ENCODE peak calls at places on chromosomes 3 and 15, in five cellular contexts. Y, X, R, P and E are unnamed samples.

GRCh38 chr3:77254967-77255831 is 215.3 kb downstream of the ROBO2 start:
- DNase-seq in Y (no peak), X (no peak), R (peak; percentile 51), P (peak; percentile 69), E (no peak)

GRCh38 chr15:96699871-96700401 is 369.4 kb downstream of the NR2F2 start:
- DNase-seq in P (no peak), Y (no peak), R (no peak), X (no peak), E (no peak)

GRCh38 chr3:61913657-61914056 is 352.3 kb downstream of the PTPRG start:
- DNase-seq in Y (no peak), P (no peak), R (no peak), X (no peak), E (no peak)

GRCh38 chr15:33985287-33985686 is 17.0 kb downstream of the CHRM5 start:
- DNase-seq in Y (no peak), R (no peak), P (peak; percentile 90), X (no peak), E (no peak)

GRCh38 chr15:33284336-33284735 is 26.4 kb upstream of the RYR3 start:
- DNase-seq in Y (no peak), P (no peak), R (no peak), X (no peak), E (no peak)

GRCh38 chr3:152202976-152203626 is 65.6 kb upstream of the MBNL1 start:
- DNase-seq in R (no peak), X (no peak), P (no peak), Y (no peak), E (no peak)

GRCh38 chr15:80730931-80731330 is 35.8 kb downstream of the ABHD17C start:
- DNase-seq in X (no peak), R (no peak), P (no peak), Y (no peak), E (no peak)

GRCh38 chr3:46659285-46659684 is 34.2 kb downstream of the ALS2CL start:
- DNase-seq in R (no peak), P (no peak), X (no peak), Y (no peak), E (peak; percentile 40)

GRCh38 chr15:35440265-35440664 is 105.7 kb downstream of the DPH6 start:
- DNase-seq in Y (no peak), P (no peak), R (no peak), X (no peak), E (no peak)

GRCh38 chr15:28274211-28274610 is 47.8 kb downstream of the HERC2 start:
- DNase-seq in X (no peak), Y (no peak), P (no peak), R (no peak), E (no peak)

GRCh38 chr15:42933886-42934667 is 13.5 kb upstream of the TTBK2 start:
- DNase-seq in X (no peak), P (peak; percentile 53), R (no peak), Y (no peak), E (no peak)

GRCh38 chr3:54954019-54954418 is 26.2 kb upstream of the LRTM1 start:
- DNase-seq in X (no peak), P (peak; percentile 92), Y (no peak), R (no peak), E (no peak)

GRCh38 chr3:294096-294495 is 97.5 kb downstream of the CHL1 start:
- DNase-seq in P (no peak), X (no peak), R (no peak), Y (no peak), E (no peak)

GRCh38 chr3:108102420-108103039 is 11.7 kb upstream of the CD47 start:
- DNase-seq in R (no peak), P (no peak), Y (no peak), X (no peak), E (no peak)

GRCh38 chr3:196207159-196207832 is 3.9 kb downstream of the ZDHHC19 start:
- DNase-seq in Y (no peak), R (no peak), X (no peak), P (no peak), E (peak; percentile 61)

GRCh38 chr15:48040166-48040817 is 80.5 kb upstream of the SLC24A5 start:
- DNase-seq in Y (no peak), X (no peak), R (no peak), P (peak; percentile 9), E (no peak)

GRCh38 chr3:153291052-153291689 is 129.1 kb downstream of the RAP2B start:
- DNase-seq in P (no peak), X (no peak), R (no peak), Y (no peak), E (no peak)

GRCh38 chr15:40328176-40328575 is 4.7 kb downstream of the INAFM2 start:
- DNase-seq in X (no peak), P (peak; percentile 74), R (no peak), Y (no peak), E (no peak)

GRCh38 chr3:165669967-165670366 is 167.3 kb downstream of the BCHE start:
- DNase-seq in X (no peak), R (no peak), Y (no peak), P (no peak), E (no peak)

GRCh38 chr3:128620268-128620691 is 30.3 kb downstream of the RPN1 start:
- DNase-seq in P (no peak), X (peak; percentile 84), R (no peak), Y (peak; percentile 40), E (no peak)

GRCh38 chr15:42037650-42038049 is 16.8 kb upstream of the PLA2G4E start:
- DNase-seq in Y (no peak), R (peak; percentile 40), P (no peak), X (peak; percentile 85), E (peak; percentile 73)

GRCh38 chr3:57617739-57618138 is 20.6 kb upstream of the ARF4 start:
- DNase-seq in X (no peak), P (no peak), Y (no peak), R (no peak), E (no peak)

GRCh38 chr3:126900859-126901540 is 81.9 kb upstream of the PLXNA1 start:
- DNase-seq in Y (no peak), P (peak; percentile 12), R (no peak), X (no peak), E (no peak)

GRCh38 chr3:178059124-178059523 is 477.1 kb upstream of the KCNMB2 start:
- DNase-seq in Y (no peak), X (no peak), P (peak; percentile 57), R (no peak), E (no peak)

GRCh38 chr15:92527197-92527596 is 128.4 kb downstream of the FAM174B start:
- DNase-seq in Y (no peak), P (no peak), X (no peak), R (peak; percentile 51), E (no peak)

GRCh38 chr3:73381551-73381950 is 243.2 kb downstream of the PDZRN3 start:
- DNase-seq in X (no peak), P (no peak), R (no peak), Y (no peak), E (no peak)

GRCh38 chr3:2454865-2455264 is 356.2 kb downstream of the CNTN4 start:
- DNase-seq in Y (no peak), X (no peak), R (no peak), P (no peak), E (no peak)

GRCh38 chr15:101277943-101278564 is 769 bp upstream of the SELENOS start:
- DNase-seq in X (peak; percentile 46), Y (no peak), R (no peak), P (no peak), E (no peak)
- TF ChIP-seq POLR2A in X (no peak), Y (no peak), R (no peak), P (no peak), E (no peak)

DNA sequence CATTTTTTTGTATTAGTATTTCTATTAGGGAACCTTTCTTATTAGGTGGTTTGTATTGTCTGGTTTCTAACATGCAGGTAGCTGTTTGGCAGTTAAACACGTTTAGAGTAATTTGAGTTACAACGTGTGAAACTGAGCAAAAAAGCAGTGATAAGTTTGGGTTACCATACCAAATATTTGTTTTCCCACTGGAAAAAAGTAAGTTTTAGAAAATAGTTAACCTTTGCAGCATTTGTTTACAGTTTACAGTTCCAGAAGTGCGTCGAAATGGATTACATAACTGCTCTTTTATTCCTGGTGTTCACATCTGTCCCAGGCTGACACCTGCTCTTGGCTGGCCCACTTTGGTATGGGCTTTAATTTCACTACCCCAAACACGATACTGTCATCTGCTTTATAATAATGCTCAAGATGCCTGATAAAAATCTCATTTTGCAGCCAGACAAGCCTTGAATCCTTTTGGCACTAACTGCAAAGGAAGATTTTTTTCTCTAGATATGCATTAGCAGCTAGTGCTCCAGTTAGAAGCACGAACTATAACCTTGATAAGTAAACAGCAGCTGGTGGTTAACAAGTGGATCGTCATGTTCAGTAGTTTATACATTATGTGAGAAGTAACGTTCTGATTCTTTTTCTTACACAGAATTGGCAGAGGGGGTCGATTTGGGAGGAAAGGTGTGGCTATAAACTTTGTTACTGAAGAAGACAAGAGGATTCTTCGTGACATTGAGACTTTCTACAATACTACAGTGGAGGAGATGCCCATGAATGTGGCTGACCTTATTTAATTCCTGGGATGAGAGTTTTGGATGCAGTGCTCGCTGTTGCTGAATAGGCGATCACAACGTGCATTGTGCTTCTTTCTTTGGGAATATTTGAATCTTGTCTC is 5.3 kb downstream of the EIF4A2 start:
- DNase-seq in P (no peak), R (no peak), X (no peak), Y (no peak), E (no peak)
- TF ChIP-seq POLR2A in P (no peak), R (no peak), X (no peak), Y (no peak), E (no peak)

GRCh38 chr3:132723024-132723462 is 834 bp upstream of the NPHP3 start:
- DNase-seq in X (no peak), R (no peak), P (no peak), Y (no peak), E (no peak)
- TF ChIP-seq POLR2A in X (no peak), R (peak; percentile 58), P (no peak), Y (no peak), E (no peak)

GRCh38 chr3:28348637-28349396 is at the start of the genes AZI2 and ZCWPW2:
- DNase-seq in Y (peak; percentile 94), X (peak; percentile 99), R (peak; percentile 97), P (peak; percentile 95), E (peak; percentile 96)
- TF ChIP-seq POLR2A in Y (peak; percentile 83), X (no peak), R (peak; percentile 94), P (peak; percentile 78), E (peak; percentile 83)

GRCh38 chr3:134373942-134374790 is at the start of gene AMOTL2:
- DNase-seq in X (peak; percentile 97), R (peak; percentile 85), Y (peak; percentile 85), P (peak; percentile 97), E (peak; percentile 90)
- TF ChIP-seq POLR2A in X (no peak), R (peak; percentile 96), Y (peak; percentile 88), P (peak; percentile 99), E (no peak)

DNA sequence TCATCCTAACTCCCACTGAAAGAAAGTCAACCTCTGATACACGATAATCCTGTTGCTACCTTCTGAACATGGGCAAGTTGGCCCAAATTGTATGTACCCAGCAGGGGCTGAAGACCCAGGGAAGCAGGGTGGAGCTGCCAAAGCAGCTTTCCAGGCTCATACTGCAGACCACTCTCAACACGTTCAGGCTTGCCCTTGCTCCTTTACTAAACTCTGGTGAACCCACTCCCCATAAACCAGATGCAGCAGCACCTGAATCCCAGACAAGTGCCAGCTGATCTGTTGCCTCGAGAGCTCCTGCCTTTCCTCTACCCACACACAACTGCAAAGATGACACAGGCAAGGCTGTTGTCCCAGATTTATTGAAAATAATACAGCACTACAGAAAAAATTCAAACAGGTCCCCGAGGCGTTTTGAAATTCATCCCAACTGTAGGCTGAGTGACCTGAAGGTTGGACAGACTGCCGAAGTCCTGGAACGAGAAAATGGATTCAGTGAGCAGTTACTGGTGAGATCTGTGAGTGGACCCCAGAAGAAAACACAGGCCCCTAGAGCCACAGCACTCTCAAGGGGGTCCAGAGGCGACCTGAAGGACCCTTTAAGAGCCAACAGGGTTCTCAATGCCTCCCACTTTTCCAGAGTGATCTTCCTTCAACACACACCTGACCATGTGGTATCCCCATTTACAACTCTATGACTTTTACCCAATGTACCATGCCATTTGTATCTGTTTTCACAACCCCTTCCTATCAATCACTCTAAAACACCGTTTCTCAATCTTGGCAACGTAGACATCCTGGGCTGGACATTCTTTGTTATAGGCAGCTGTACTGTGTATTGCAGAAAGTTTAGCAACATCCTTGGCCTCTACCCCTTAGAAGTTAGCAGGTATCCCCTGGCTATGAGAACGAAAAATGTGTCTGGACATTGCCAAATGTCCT is 3.6 kb downstream of the RPS17 start:
- DNase-seq in Y (no peak), P (no peak), X (peak; percentile 59), R (no peak), E (no peak)
- TF ChIP-seq POLR2A in Y (no peak), P (no peak), X (no peak), R (no peak), E (no peak)